ENCODE peak calls at places on chromosomes 7 and 10, in four cellular contexts. One of them, this sample, is unnamed.

GRCh38 chr10:53754851-53755250 is 982.3 kb upstream of the MBL2 start:
- DNase-seq in tibial nerve: no peak
- DNase-seq in dorsolateral prefrontal cortex: no peak
- DNase-seq in osteoblast: no peak
- DNase-seq in this sample: no peak

GRCh38 chr10:127565583-127565982 is 16.5 kb downstream of the NPS start:
- DNase-seq in dorsolateral prefrontal cortex: no peak
- DNase-seq in tibial nerve: no peak
- DNase-seq in osteoblast: no peak
- DNase-seq in this sample: no peak

GRCh38 chr10:80702143-80702542 is 164.4 kb downstream of the SH2D4B start:
- DNase-seq in dorsolateral prefrontal cortex: no peak
- DNase-seq in osteoblast: no peak
- DNase-seq in tibial nerve: no peak
- DNase-seq in this sample: no peak

GRCh38 chr10:79349072-79349491 is 1.8 kb downstream of the PPIF start:
- DNase-seq in tibial nerve: no peak
- DNase-seq in osteoblast: peak
- DNase-seq in dorsolateral prefrontal cortex: no peak
- DNase-seq in this sample: no peak

GRCh38 chr10:62306663-62307062 is 38.0 kb upstream of the RTKN2 start:
- DNase-seq in dorsolateral prefrontal cortex: no peak
- DNase-seq in osteoblast: no peak
- DNase-seq in tibial nerve: no peak
- DNase-seq in this sample: no peak

GRCh38 chr7:151608031-151608551 is 88.4 kb upstream of the RHEB start:
- DNase-seq in tibial nerve: no peak
- DNase-seq in dorsolateral prefrontal cortex: no peak
- DNase-seq in osteoblast: no peak
- DNase-seq in this sample: no peak

GRCh38 chr7:1883031-1883761 is 213.1 kb downstream of the ELFN1 start:
- DNase-seq in dorsolateral prefrontal cortex: no peak
- DNase-seq in osteoblast: peak
- DNase-seq in tibial nerve: no peak
- DNase-seq in this sample: no peak

GRCh38 chr10:131777921-131778320 is 122.9 kb upstream of the PPP2R2D start:
- DNase-seq in osteoblast: peak
- DNase-seq in dorsolateral prefrontal cortex: no peak
- DNase-seq in tibial nerve: no peak
- DNase-seq in this sample: no peak

GRCh38 chr10:78758176-78758575 is 310.6 kb upstream of the ZMIZ1 start:
- DNase-seq in dorsolateral prefrontal cortex: no peak
- DNase-seq in tibial nerve: no peak
- DNase-seq in osteoblast: no peak
- DNase-seq in this sample: no peak

GRCh38 chr7:29299986-29300609 is 105.5 kb downstream of the CHN2 start:
- DNase-seq in osteoblast: no peak
- DNase-seq in dorsolateral prefrontal cortex: no peak
- DNase-seq in tibial nerve: no peak
- DNase-seq in this sample: no peak

GRCh38 chr7:55983537-55983936 is 19.2 kb downstream of the NIPSNAP2 start:
- DNase-seq in osteoblast: no peak
- DNase-seq in tibial nerve: no peak
- DNase-seq in dorsolateral prefrontal cortex: no peak
- DNase-seq in this sample: no peak

GRCh38 chr10:44539178-44539577 is 154.3 kb upstream of the CXCL12 start:
- DNase-seq in osteoblast: no peak
- DNase-seq in tibial nerve: no peak
- DNase-seq in dorsolateral prefrontal cortex: no peak
- DNase-seq in this sample: no peak

GRCh38 chr7:2982831-2983230 is 60.8 kb downstream of the CARD11 start:
- DNase-seq in dorsolateral prefrontal cortex: no peak
- DNase-seq in osteoblast: no peak
- DNase-seq in tibial nerve: no peak
- DNase-seq in this sample: no peak

GRCh38 chr7:20532841-20533240 is 82.6 kb upstream of the ABCB5 start:
- DNase-seq in osteoblast: peak
- DNase-seq in tibial nerve: no peak
- DNase-seq in dorsolateral prefrontal cortex: no peak
- DNase-seq in this sample: no peak

GRCh38 chr7:105734233-105734632 is 142.2 kb downstream of the ATXN7L1 start:
- DNase-seq in tibial nerve: no peak
- DNase-seq in dorsolateral prefrontal cortex: no peak
- DNase-seq in osteoblast: no peak
- DNase-seq in this sample: no peak

GRCh38 chr7:47358944-47359588 is 222.8 kb downstream of the TNS3 start:
- DNase-seq in tibial nerve: no peak
- DNase-seq in osteoblast: no peak
- DNase-seq in dorsolateral prefrontal cortex: no peak
- DNase-seq in this sample: no peak

GRCh38 chr7:28410628-28411578 is 1.4 kb upstream of the CREB5 start:
- DNase-seq in osteoblast: peak
- DNase-seq in dorsolateral prefrontal cortex: no peak
- DNase-seq in tibial nerve: peak
- DNase-seq in this sample: peak

GRCh38 chr10:86752311-86752710 is 4.1 kb upstream of the BMPR1A start:
- DNase-seq in osteoblast: no peak
- DNase-seq in tibial nerve: no peak
- DNase-seq in dorsolateral prefrontal cortex: no peak
- DNase-seq in this sample: no peak

GRCh38 chr10:75283150-75284096 is 47.7 kb upstream of the COMTD1 start:
- DNase-seq in dorsolateral prefrontal cortex: no peak
- DNase-seq in osteoblast: no peak
- DNase-seq in tibial nerve: no peak
- DNase-seq in this sample: no peak

GRCh38 chr10:34651381-34651780 is 163.7 kb downstream of the PARD3 start:
- DNase-seq in dorsolateral prefrontal cortex: no peak
- DNase-seq in osteoblast: no peak
- DNase-seq in tibial nerve: no peak
- DNase-seq in this sample: no peak

GRCh38 chr10:24027107-24027506 is 181.8 kb upstream of the KIAA1217 start:
- DNase-seq in osteoblast: no peak
- DNase-seq in dorsolateral prefrontal cortex: no peak
- DNase-seq in tibial nerve: no peak
- DNase-seq in this sample: no peak

GRCh38 chr7:106807474-106807873 is 57.6 kb upstream of the PIK3CG start:
- DNase-seq in tibial nerve: no peak
- DNase-seq in dorsolateral prefrontal cortex: no peak
- DNase-seq in osteoblast: no peak
- DNase-seq in this sample: no peak

GRCh38 chr10:89404082-89404481 is 10.3 kb upstream of the IFIT5 start:
- DNase-seq in dorsolateral prefrontal cortex: no peak
- DNase-seq in tibial nerve: no peak
- DNase-seq in osteoblast: no peak
- DNase-seq in this sample: no peak

GRCh38 chr7:5450549-5451327 is 27.1 kb upstream of the TNRC18 start:
- DNase-seq in tibial nerve: no peak
- DNase-seq in dorsolateral prefrontal cortex: peak
- DNase-seq in osteoblast: peak
- DNase-seq in this sample: peak

GRCh38 chr10:124603376-124604213 is 140.6 kb downstream of the FAM53B start:
- DNase-seq in osteoblast: peak
- DNase-seq in dorsolateral prefrontal cortex: no peak
- DNase-seq in tibial nerve: no peak
- DNase-seq in this sample: no peak

GRCh38 chr10:77383861-77384553 is 253.6 kb downstream of the KCNMA1 start:
- DNase-seq in dorsolateral prefrontal cortex: no peak
- DNase-seq in tibial nerve: no peak
- DNase-seq in osteoblast: no peak
- DNase-seq in this sample: no peak

GRCh38 chr10:112946649-112947048 is 3.4 kb upstream of the TCF7L2 start:
- DNase-seq in osteoblast: no peak
- DNase-seq in dorsolateral prefrontal cortex: no peak
- DNase-seq in tibial nerve: no peak
- DNase-seq in this sample: no peak

GRCh38 chr7:98351136-98351535 is 49.8 kb downstream of the BAIAP2L1 start:
- DNase-seq in osteoblast: no peak
- DNase-seq in dorsolateral prefrontal cortex: no peak
- DNase-seq in tibial nerve: no peak
- DNase-seq in this sample: no peak

GRCh38 chr7:98354511-98355249 is 46.2 kb downstream of the BAIAP2L1 start:
- DNase-seq in dorsolateral prefrontal cortex: no peak
- DNase-seq in tibial nerve: no peak
- DNase-seq in osteoblast: peak
- DNase-seq in this sample: no peak

GRCh38 chr7:98352621-98353020 is 48.3 kb downstream of the BAIAP2L1 start:
- DNase-seq in osteoblast: peak
- DNase-seq in tibial nerve: no peak
- DNase-seq in dorsolateral prefrontal cortex: no peak
- DNase-seq in this sample: no peak

GRCh38 chr7:98355250-98355538 is 45.7 kb downstream of the BAIAP2L1 start:
- DNase-seq in dorsolateral prefrontal cortex: no peak
- DNase-seq in osteoblast: no peak
- DNase-seq in tibial nerve: no peak
- DNase-seq in this sample: no peak

DNA sequence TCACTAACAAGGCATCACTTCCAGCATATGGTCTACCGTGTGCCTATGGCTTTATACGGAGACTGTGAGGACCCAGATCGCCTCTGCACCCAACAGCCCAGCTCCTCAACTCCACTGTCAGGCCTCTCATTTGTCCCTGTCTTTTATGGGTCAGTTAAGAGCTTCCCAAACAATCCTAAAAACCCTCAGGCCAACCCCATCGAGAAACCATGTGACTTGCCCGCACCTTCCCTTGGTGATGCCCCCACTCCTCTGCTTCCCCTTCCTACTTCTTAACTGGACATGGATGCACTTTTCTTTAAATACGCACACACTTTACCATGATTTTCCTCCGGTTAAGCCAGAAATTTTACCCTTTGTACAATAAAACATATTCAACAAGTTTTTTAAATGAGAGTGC is 46.8 kb downstream of the BAIAP2L1 start:
- DNase-seq in osteoblast: no peak
- DNase-seq in dorsolateral prefrontal cortex: no peak
- DNase-seq in tibial nerve: no peak
- DNase-seq in this sample: no peak
- H3K27ac ChIP-seq in osteoblast: peak
- H3K27ac ChIP-seq in dorsolateral prefrontal cortex: no peak
- H3K27ac ChIP-seq in tibial nerve: peak
- H3K27ac ChIP-seq in this sample: no peak

DNA sequence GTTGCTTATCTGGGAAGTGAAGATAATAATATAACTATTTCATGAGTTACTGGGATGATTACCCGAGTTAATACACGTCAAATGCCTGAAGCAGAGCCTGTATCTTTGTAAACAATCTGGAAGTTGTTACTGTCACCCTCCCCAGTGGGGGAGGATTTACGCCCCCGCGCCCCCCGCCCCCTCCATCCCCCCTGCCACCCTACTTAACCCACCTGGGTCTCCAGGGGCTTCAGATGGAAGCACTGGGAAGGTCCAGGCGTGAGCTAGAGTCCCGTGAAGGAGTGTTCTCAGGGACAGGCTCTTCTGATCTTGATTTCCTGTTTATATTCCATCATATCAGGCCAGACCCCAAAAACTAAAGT is 691 bp upstream of the PPA1 start:
- DNase-seq in osteoblast: no peak
- DNase-seq in dorsolateral prefrontal cortex: no peak
- DNase-seq in tibial nerve: no peak
- DNase-seq in this sample: no peak
- H3K27ac ChIP-seq in osteoblast: peak
- H3K27ac ChIP-seq in dorsolateral prefrontal cortex: peak
- H3K27ac ChIP-seq in tibial nerve: peak
- H3K27ac ChIP-seq in this sample: peak

DNA sequence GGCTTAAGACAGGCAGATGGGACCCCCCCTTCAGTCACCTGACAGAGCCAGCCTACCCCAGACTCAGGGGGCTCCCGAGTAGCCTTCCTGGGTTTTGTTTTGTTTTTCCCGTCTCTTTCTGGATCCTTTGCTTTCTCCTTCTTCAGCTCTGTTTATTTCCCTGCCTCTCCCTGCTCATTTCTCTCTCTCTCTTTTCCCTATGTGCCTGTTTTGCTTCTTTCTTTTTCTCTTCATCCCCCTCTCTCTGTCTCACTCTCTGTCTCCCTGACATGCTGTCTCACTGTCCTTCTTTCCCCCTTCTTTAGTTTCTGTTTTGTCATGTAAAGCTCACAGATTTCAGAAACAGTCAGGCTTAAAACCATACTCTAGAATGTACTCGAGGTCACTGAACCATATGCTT is 38.2 kb upstream of the SLC29A3 start:
- DNase-seq in osteoblast: peak
- DNase-seq in dorsolateral prefrontal cortex: no peak
- DNase-seq in tibial nerve: no peak
- DNase-seq in this sample: no peak
- H3K27ac ChIP-seq in osteoblast: no peak
- H3K27ac ChIP-seq in dorsolateral prefrontal cortex: no peak
- H3K27ac ChIP-seq in tibial nerve: no peak
- H3K27ac ChIP-seq in this sample: no peak

DNA sequence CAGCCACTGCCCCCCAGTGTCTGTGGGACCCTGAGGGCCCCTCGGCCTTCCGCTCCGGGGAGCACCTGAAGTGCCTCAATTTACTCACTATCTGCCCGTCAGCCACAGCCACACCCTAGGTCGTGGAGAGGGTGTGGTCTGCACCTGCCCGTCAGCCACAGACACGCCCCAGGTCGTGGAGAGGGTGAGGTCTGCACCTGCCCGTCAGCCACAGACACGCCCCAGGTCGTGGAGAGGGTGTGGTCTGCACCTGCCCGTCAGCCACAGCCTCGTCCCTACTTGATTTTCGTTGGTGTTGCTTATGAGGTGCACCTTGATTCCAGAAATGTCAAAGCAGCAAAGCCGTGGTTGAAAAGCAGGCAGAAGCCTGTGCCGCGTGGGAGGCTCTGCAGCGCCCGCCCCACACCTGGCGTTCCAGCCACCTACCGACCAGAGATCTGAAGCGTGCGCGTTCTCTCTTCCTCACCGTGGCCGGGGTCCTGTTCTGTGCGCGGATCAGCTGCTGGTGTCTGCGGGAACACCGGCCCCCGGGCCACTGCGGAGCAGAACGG is 101.6 kb downstream of the DYNC2I1 start:
- DNase-seq in dorsolateral prefrontal cortex: no peak
- DNase-seq in tibial nerve: no peak
- DNase-seq in osteoblast: no peak
- DNase-seq in this sample: no peak
- H3K27ac ChIP-seq in dorsolateral prefrontal cortex: no peak
- H3K27ac ChIP-seq in tibial nerve: no peak
- H3K27ac ChIP-seq in osteoblast: no peak
- H3K27ac ChIP-seq in this sample: peak

GRCh38 chr10:29240991-29241660 is 47.7 kb upstream of the LYZL1 start:
- DNase-seq in tibial nerve: no peak
- DNase-seq in osteoblast: no peak
- DNase-seq in dorsolateral prefrontal cortex: no peak
- DNase-seq in this sample: no peak

GRCh38 chr10:29239569-29240472 is 49.0 kb upstream of the LYZL1 start:
- DNase-seq in dorsolateral prefrontal cortex: no peak
- DNase-seq in osteoblast: no peak
- DNase-seq in tibial nerve: no peak
- DNase-seq in this sample: no peak

GRCh38 chr10:29237786-29238185 is 51.1 kb upstream of the LYZL1 start:
- DNase-seq in osteoblast: no peak
- DNase-seq in dorsolateral prefrontal cortex: no peak
- DNase-seq in tibial nerve: no peak
- DNase-seq in this sample: no peak

GRCh38 chr10:29241925-29242324 is 46.9 kb upstream of the LYZL1 start:
- DNase-seq in dorsolateral prefrontal cortex: no peak
- DNase-seq in tibial nerve: no peak
- DNase-seq in osteoblast: no peak
- DNase-seq in this sample: no peak

GRCh38 chr10:29238531-29239080 is 50.3 kb upstream of the LYZL1 start:
- DNase-seq in osteoblast: no peak
- DNase-seq in tibial nerve: no peak
- DNase-seq in dorsolateral prefrontal cortex: no peak
- DNase-seq in this sample: no peak
- H3K27ac ChIP-seq in osteoblast: no peak
- H3K27ac ChIP-seq in tibial nerve: no peak
- H3K27ac ChIP-seq in dorsolateral prefrontal cortex: no peak
- H3K27ac ChIP-seq in this sample: no peak

GRCh38 chr10:48625013-48625412 is 20.1 kb upstream of the ARHGAP22 start:
- DNase-seq in dorsolateral prefrontal cortex: no peak
- DNase-seq in osteoblast: peak
- DNase-seq in tibial nerve: no peak
- DNase-seq in this sample: no peak
- H3K27ac ChIP-seq in dorsolateral prefrontal cortex: no peak
- H3K27ac ChIP-seq in osteoblast: peak
- H3K27ac ChIP-seq in tibial nerve: no peak
- H3K27ac ChIP-seq in this sample: no peak

This sample was measured in caudate nucleus.